ENCODE peak calls at places on chromosomes 13 and 19, in seven cellular contexts. One of them, this sample, is unnamed.

GRCh38 chr19:52464798-52465470 is 11.6 kb downstream of the ZNF578 start:
- DNase-seq in stomach: no peak
- DNase-seq in heart right ventricle: no peak
- DNase-seq in transverse colon: no peak
- DNase-seq in heart left ventricle: no peak
- DNase-seq in cardiac fibroblast: no peak
- DNase-seq in H9: peak
- DNase-seq in this sample: no peak

GRCh38 chr13:91747164-91747563 is 348.7 kb downstream of the GPC5 start:
- DNase-seq in H9: no peak
- DNase-seq in stomach: no peak
- DNase-seq in cardiac fibroblast: no peak
- DNase-seq in transverse colon: no peak
- DNase-seq in heart right ventricle: no peak
- DNase-seq in heart left ventricle: no peak
- DNase-seq in this sample: no peak

GRCh38 chr19:7386308-7386707 is 37.6 kb downstream of the ARHGEF18 start:
- DNase-seq in transverse colon: no peak
- DNase-seq in H9: peak
- DNase-seq in heart left ventricle: no peak
- DNase-seq in heart right ventricle: no peak
- DNase-seq in cardiac fibroblast: no peak
- DNase-seq in stomach: no peak
- DNase-seq in this sample: peak

GRCh38 chr19:46383846-46384245 is 29.5 kb downstream of the CCDC8 start:
- DNase-seq in heart left ventricle: peak
- DNase-seq in heart right ventricle: no peak
- DNase-seq in cardiac fibroblast: no peak
- DNase-seq in stomach: no peak
- DNase-seq in transverse colon: no peak
- DNase-seq in H9: peak
- DNase-seq in this sample: peak

GRCh38 chr19:15197275-15198005 is 3.4 kb downstream of the NOTCH3 start:
- DNase-seq in H9: no peak
- DNase-seq in stomach: no peak
- DNase-seq in cardiac fibroblast: peak
- DNase-seq in heart left ventricle: no peak
- DNase-seq in heart right ventricle: no peak
- DNase-seq in transverse colon: no peak
- DNase-seq in this sample: no peak

GRCh38 chr13:99237981-99238662 is 20.1 kb downstream of the GPR18 start:
- DNase-seq in heart left ventricle: no peak
- DNase-seq in H9: no peak
- DNase-seq in cardiac fibroblast: no peak
- DNase-seq in heart right ventricle: no peak
- DNase-seq in stomach: no peak
- DNase-seq in transverse colon: no peak
- DNase-seq in this sample: no peak

GRCh38 chr19:51325161-51325979 is 13.9 kb downstream of the IGLON5 start:
- DNase-seq in heart right ventricle: no peak
- DNase-seq in cardiac fibroblast: no peak
- DNase-seq in heart left ventricle: no peak
- DNase-seq in H9: no peak
- DNase-seq in transverse colon: no peak
- DNase-seq in stomach: no peak
- DNase-seq in this sample: no peak

GRCh38 chr19:9720541-9720940 is 45.6 kb upstream of the ZNF562 start:
- DNase-seq in heart right ventricle: no peak
- DNase-seq in H9: no peak
- DNase-seq in cardiac fibroblast: no peak
- DNase-seq in stomach: no peak
- DNase-seq in transverse colon: no peak
- DNase-seq in heart left ventricle: no peak
- DNase-seq in this sample: no peak

GRCh38 chr13:100108913-100109507 is 20.1 kb downstream of the PCCA start:
- DNase-seq in stomach: no peak
- DNase-seq in transverse colon: no peak
- DNase-seq in heart left ventricle: no peak
- DNase-seq in cardiac fibroblast: peak
- DNase-seq in H9: no peak
- DNase-seq in heart right ventricle: no peak
- DNase-seq in this sample: no peak

GRCh38 chr13:95660981-95661581 is 15.9 kb upstream of the DNAJC3 start:
- DNase-seq in H9: no peak
- DNase-seq in heart left ventricle: no peak
- DNase-seq in cardiac fibroblast: peak
- DNase-seq in transverse colon: no peak
- DNase-seq in heart right ventricle: no peak
- DNase-seq in stomach: no peak
- DNase-seq in this sample: no peak

GRCh38 chr19:11091343-11092153 is 2.3 kb downstream of the LDLR start:
- DNase-seq in H9: no peak
- DNase-seq in heart left ventricle: peak
- DNase-seq in heart right ventricle: peak
- DNase-seq in cardiac fibroblast: peak
- DNase-seq in transverse colon: peak
- DNase-seq in stomach: peak
- DNase-seq in this sample: no peak

GRCh38 chr19:47322048-47322447 is 9.9 kb upstream of the C5AR2 start:
- DNase-seq in cardiac fibroblast: no peak
- DNase-seq in H9: no peak
- DNase-seq in transverse colon: no peak
- DNase-seq in heart left ventricle: no peak
- DNase-seq in stomach: no peak
- DNase-seq in heart right ventricle: no peak
- DNase-seq in this sample: no peak

GRCh38 chr19:4375164-4375619 is 25.2 kb downstream of the SH3GL1 start:
- DNase-seq in transverse colon: peak
- DNase-seq in cardiac fibroblast: no peak
- DNase-seq in heart left ventricle: peak
- DNase-seq in H9: peak
- DNase-seq in stomach: peak
- DNase-seq in heart right ventricle: no peak
- DNase-seq in this sample: peak

GRCh38 chr19:49502866-49503581 is 6.8 kb downstream of the RPS11 start:
- DNase-seq in heart right ventricle: peak
- DNase-seq in H9: peak
- DNase-seq in heart left ventricle: no peak
- DNase-seq in stomach: peak
- DNase-seq in transverse colon: peak
- DNase-seq in cardiac fibroblast: peak
- DNase-seq in this sample: no peak

GRCh38 chr13:25846227-25846984 is 205.4 kb downstream of the SHISA2 start:
- DNase-seq in heart right ventricle: no peak
- DNase-seq in heart left ventricle: no peak
- DNase-seq in transverse colon: no peak
- DNase-seq in H9: no peak
- DNase-seq in cardiac fibroblast: no peak
- DNase-seq in stomach: no peak
- DNase-seq in this sample: no peak

GRCh38 chr13:36709136-36709895 is 35.5 kb downstream of the SERTM1 start:
- DNase-seq in heart right ventricle: no peak
- DNase-seq in cardiac fibroblast: no peak
- DNase-seq in stomach: no peak
- DNase-seq in transverse colon: no peak
- DNase-seq in heart left ventricle: no peak
- DNase-seq in H9: no peak
- DNase-seq in this sample: no peak

GRCh38 chr19:58543826-58544590 is at the start of gene TRIM28:
- DNase-seq in stomach: peak
- DNase-seq in heart right ventricle: peak
- DNase-seq in heart left ventricle: peak
- DNase-seq in H9: peak
- DNase-seq in cardiac fibroblast: peak
- DNase-seq in transverse colon: peak
- DNase-seq in this sample: peak

GRCh38 chr19:16366433-16367268 is 42.0 kb downstream of the KLF2 start:
- DNase-seq in heart right ventricle: no peak
- DNase-seq in stomach: no peak
- DNase-seq in transverse colon: no peak
- DNase-seq in cardiac fibroblast: no peak
- DNase-seq in H9: no peak
- DNase-seq in heart left ventricle: no peak
- DNase-seq in this sample: peak

GRCh38 chr19:15300533-15301194 is 31.7 kb downstream of the BRD4 start:
- DNase-seq in stomach: no peak
- DNase-seq in heart left ventricle: no peak
- DNase-seq in heart right ventricle: no peak
- DNase-seq in cardiac fibroblast: peak
- DNase-seq in transverse colon: no peak
- DNase-seq in H9: no peak
- DNase-seq in this sample: no peak

DNA sequence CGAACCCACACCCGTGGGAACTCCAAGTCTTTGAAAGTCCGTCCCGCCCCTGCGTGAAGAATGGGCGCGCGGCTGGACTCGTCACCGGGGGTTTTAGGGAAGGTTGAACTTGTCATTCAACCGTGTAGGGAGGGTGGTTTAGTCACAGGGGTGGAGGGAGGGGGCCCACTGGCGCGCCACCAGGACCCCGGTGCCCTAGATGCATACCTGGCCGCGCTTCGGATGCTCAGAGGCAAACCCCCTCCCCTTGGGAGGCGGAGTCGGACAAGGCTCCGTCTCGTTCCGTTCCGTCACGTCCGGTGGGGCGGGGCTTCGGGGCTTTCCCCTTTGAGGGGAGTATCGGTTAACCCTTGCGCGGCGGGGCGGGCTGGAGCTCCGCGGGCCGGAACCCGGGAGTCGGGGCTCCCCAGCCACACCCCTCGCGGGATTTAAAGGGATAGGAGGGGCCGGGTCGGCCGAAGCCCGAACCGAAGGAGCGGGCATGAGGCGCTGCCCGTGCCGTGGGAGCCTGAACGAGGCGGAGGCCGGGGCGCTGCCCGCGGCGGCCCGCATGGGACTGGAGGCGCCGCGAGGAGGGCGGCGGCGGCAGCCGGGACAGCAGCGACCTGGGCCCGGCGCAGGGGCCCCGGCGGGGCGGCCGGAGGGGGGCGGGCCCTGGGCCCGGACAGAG is at the start of the genes COQ8B and ITPKC:
- DNase-seq in heart left ventricle: peak
- DNase-seq in H9: peak
- DNase-seq in heart right ventricle: peak
- DNase-seq in transverse colon: peak
- DNase-seq in stomach: peak
- DNase-seq in cardiac fibroblast: peak
- DNase-seq in this sample: peak
- TF ChIP-seq CTCF in heart left ventricle: no peak
- TF ChIP-seq CTCF in H9: peak
- TF ChIP-seq CTCF in heart right ventricle: no peak
- TF ChIP-seq CTCF in transverse colon: peak
- TF ChIP-seq CTCF in stomach: peak
- TF ChIP-seq CTCF in cardiac fibroblast: no peak
- TF ChIP-seq CTCF in this sample: peak

DNA sequence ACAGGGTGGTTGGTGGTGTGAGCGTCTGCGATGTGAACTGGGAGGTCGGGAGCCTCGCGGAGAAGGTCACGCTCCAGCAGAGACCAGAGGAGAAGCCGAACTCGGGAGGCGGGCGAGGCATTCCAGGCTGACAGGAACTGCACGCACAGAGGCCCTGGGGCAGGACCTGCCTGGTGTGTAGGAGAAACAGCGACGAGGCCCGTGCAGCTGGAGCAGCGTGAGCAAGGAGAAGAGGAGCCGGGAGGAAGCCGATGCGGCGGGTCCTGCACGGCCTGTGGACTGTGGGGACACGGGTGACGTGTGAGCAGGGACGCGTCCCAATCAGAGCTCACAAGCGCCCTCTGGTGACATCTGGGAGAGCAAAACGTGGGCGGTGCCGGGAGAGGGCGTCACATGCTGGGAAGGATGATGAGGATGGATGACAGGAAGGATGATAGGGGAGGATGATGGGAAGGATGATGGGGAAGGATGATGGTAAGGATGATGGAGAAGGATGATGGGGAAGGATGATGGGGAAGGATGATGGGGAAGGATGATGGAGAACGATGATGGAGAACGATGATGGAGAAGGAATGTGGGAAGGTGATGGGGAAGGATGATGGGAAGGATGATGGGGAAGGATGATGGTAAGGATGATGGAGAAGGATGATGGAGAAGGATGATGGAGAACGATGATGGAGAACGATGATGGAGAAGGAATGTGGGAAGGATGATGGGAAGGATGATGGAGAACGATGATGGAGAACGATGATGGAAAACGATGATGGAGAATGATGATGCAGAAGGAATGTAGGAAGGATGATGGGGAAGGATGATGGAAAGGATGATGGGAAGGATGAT is 16.1 kb upstream of the MADCAM1 start:
- DNase-seq in transverse colon: peak
- DNase-seq in heart left ventricle: peak
- DNase-seq in stomach: peak
- DNase-seq in cardiac fibroblast: peak
- DNase-seq in heart right ventricle: peak
- DNase-seq in H9: peak
- DNase-seq in this sample: peak
- TF ChIP-seq CTCF in transverse colon: peak
- TF ChIP-seq CTCF in heart left ventricle: peak
- TF ChIP-seq CTCF in stomach: peak
- TF ChIP-seq CTCF in cardiac fibroblast: peak
- TF ChIP-seq CTCF in heart right ventricle: peak
- TF ChIP-seq CTCF in H9: peak
- TF ChIP-seq CTCF in this sample: peak

GRCh38 chr13:45683701-45684100 is 18.4 kb upstream of the CBY2 start:
- DNase-seq in transverse colon: no peak
- DNase-seq in heart left ventricle: no peak
- DNase-seq in cardiac fibroblast: no peak
- DNase-seq in H9: peak
- DNase-seq in heart right ventricle: no peak
- DNase-seq in stomach: no peak
- DNase-seq in this sample: no peak
- TF ChIP-seq CTCF in transverse colon: no peak
- TF ChIP-seq CTCF in heart left ventricle: no peak
- TF ChIP-seq CTCF in cardiac fibroblast: no peak
- TF ChIP-seq CTCF in H9: peak
- TF ChIP-seq CTCF in heart right ventricle: no peak
- TF ChIP-seq CTCF in stomach: no peak
- TF ChIP-seq CTCF in this sample: no peak

DNA sequence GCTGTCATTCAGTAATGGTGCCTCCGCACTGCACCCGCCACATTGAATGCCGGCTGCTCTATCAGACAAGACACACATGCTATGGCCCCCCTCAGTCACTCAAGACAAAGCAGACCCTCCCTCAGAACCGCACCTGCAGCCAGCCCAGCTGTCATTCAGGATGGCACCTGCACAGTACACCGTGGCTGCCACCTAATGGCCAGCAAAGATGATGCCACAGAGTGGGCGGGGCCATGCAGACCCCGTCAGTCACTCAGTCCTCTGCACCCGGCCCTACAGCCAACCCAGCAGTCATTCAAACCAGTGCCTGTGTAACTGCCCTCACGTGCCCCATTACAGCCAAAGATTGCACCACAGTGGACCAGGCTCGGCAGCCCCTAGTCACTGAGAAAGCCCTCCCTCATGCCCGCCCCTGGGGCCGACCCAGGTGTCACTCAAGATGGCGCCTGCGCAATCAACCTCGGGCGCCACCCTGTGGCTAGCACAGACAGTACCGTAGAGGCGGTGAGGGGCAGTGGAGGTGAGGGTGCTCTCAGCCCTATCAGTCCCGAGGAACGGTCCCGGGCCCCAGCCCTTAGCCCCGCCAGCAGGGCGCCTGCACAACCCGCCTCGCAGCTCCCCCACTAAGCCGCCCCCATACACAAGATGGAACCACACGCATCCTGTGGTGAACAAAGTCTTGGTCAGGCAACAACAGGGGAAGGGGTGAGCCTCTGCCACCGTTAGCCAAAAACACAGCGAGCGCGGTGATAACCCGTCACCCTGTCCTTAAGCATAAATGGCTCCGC is 2.4 kb downstream of the PEG3 start:
- DNase-seq in heart right ventricle: peak
- DNase-seq in stomach: no peak
- DNase-seq in cardiac fibroblast: no peak
- DNase-seq in transverse colon: peak
- DNase-seq in H9: no peak
- DNase-seq in heart left ventricle: peak
- DNase-seq in this sample: peak
- TF ChIP-seq CTCF in heart right ventricle: peak
- TF ChIP-seq CTCF in stomach: no peak
- TF ChIP-seq CTCF in cardiac fibroblast: no peak
- TF ChIP-seq CTCF in transverse colon: peak
- TF ChIP-seq CTCF in H9: no peak
- TF ChIP-seq CTCF in heart left ventricle: peak
- TF ChIP-seq CTCF in this sample: peak

This sample was measured in kidney.